ENCODE peak calls at places on chromosomes 13 and 19, in five cellular contexts. O, X, Q, I and Y are unnamed samples.

GRCh38 chr13:113598081-113598410 is 13.5 kb downstream of the TFDP1 start:
- DNase-seq in Q (no peak), O (no peak), I (peak), X (no peak), Y (no peak)

GRCh38 chr13:75836441-75836840 is 200.3 kb downstream of the LMO7 start:
- DNase-seq in Q (no peak), I (peak), O (no peak), X (no peak), Y (no peak)

GRCh38 chr13:44790289-44790688 is 199.0 kb downstream of the NUFIP1 start:
- DNase-seq in O (no peak), X (no peak), Q (no peak), I (no peak), Y (peak)

GRCh38 chr19:46967578-46968018 is 52.0 kb upstream of the NPAS1 start:
- DNase-seq in O (no peak), Q (no peak), I (peak), X (peak), Y (peak)

GRCh38 chr13:113661506-113661905 is 3.5 kb upstream of the ATP4B start:
- DNase-seq in Q (no peak), X (no peak), I (no peak), O (no peak), Y (no peak)

GRCh38 chr13:65921933-65922332 is 1308.2 kb downstream of the PCDH9 start:
- DNase-seq in I (no peak), X (no peak), O (no peak), Q (no peak), Y (no peak)

GRCh38 chr13:42048323-42048624 is 174 bp upstream of the DGKH start:
- DNase-seq in I (no peak), O (no peak), Q (no peak), X (no peak), Y (no peak)

GRCh38 chr19:39532233-39533002 is at the start of gene EID2B:
- DNase-seq in O (peak), X (peak), I (peak), Q (peak), Y (peak)

GRCh38 chr13:25301347-25302113 is at the start of gene NUP58:
- DNase-seq in I (peak), O (peak), X (peak), Q (peak), Y (peak)

GRCh38 chr19:8079988-8080387 is 27.4 kb downstream of the CCL25 start:
- DNase-seq in O (no peak), X (no peak), I (no peak), Q (no peak), Y (no peak)

GRCh38 chr19:47002106-47002766 is 17.4 kb upstream of the NPAS1 start:
- DNase-seq in Q (no peak), X (no peak), I (no peak), O (no peak), Y (peak)

GRCh38 chr19:31717316-31717715 is 368.1 kb upstream of the TSHZ3 start:
- DNase-seq in Q (no peak), X (no peak), O (no peak), I (no peak), Y (no peak)
- H3K4me3 ChIP-seq in Q (no peak), X (no peak), O (no peak), I (no peak), Y (no peak)

GRCh38 chr19:35373492-35373891 is 2.6 kb downstream of the GPR42 start:
- DNase-seq in O (no peak), X (no peak), I (peak), Q (no peak), Y (no peak)
- TF ChIP-seq CTCF in O (no peak), X (no peak), I (no peak), Q (no peak), Y (no peak)

GRCh38 chr19:11479470-11480080 is 1.3 kb downstream of the ELAVL3 start:
- DNase-seq in I (no peak), X (no peak), Q (no peak), O (no peak), Y (peak)
- H3K4me3 ChIP-seq in I (no peak), X (peak), Q (no peak), O (no peak), Y (no peak)

GRCh38 chr19:292951-293350 is 1.7 kb upstream of the PLPP2 start:
- DNase-seq in O (no peak), Q (no peak), I (peak), X (no peak), Y (no peak)

GRCh38 chr19:289651-290538 is 1.3 kb downstream of the PLPP2 start:
- DNase-seq in Q (no peak), I (peak), O (no peak), X (no peak), Y (peak)

GRCh38 chr19:290539-291521 is at the start of gene PLPP2:
- DNase-seq in I (peak), Q (no peak), O (no peak), X (no peak), Y (peak)

GRCh38 chr19:292281-292884 is 1.2 kb upstream of the PLPP2 start:
- DNase-seq in O (no peak), Q (no peak), I (peak), X (no peak), Y (no peak)

DNA sequence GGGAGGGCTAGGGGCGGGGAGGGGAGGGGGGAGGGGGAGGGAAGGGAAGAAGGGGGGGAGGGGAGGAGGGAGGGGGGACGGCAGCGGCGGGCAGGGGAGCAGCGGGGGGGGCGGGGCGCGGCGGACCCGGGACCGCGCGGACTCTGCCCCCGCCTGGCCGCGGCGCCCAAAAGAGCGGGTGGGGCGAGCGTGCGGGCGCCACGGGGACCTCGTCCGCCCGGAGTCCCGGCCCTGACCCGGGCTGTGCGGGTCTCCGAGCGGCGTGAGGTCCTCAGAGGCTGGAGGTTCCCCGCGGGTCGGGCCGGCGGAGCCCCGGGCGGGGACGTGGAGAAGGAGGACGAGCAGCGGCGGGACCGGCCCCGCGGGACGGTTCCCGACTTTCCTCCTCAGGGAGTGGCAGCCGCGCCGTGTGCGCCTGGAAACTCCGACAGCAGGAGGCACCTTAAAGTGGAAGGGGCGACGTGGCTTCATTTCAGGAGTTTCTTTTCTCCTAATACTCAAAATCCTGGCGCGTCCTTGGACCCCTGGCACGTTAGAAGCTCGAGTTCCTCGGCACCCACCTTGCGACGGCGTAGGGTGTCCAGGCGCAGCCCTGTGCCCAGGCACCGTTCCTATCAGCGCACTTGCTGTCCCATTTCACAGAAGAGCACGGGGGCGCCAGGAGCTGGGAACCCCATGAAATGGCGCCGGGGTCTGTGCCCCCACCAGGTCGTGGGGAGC is 518 bp upstream of the PLPP2 start:
- DNase-seq in I (peak), X (no peak), Q (no peak), O (no peak), Y (peak)
- TF ChIP-seq CTCF in I (no peak), X (no peak), Q (no peak), O (no peak), Y (no peak)

DNA sequence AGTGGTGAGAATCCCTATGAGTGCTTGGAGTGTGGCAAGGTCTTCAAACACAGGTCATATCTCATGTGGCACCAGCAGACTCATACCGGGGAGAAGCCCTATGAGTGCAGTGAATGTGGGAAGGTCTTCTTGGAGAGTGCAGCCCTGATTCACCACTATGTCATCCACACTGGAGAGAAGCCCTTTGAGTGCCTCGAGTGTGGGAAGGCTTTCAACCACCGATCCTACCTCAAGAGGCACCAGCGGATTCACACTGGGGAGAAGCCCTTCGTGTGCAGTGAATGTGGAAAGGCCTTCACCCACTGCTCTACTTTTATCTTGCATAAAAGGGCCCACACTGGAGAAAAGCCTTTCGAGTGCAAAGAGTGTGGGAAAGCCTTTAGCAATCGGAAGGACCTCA is 18.7 kb upstream of the AURKC start:
- DNase-seq in I (no peak), X (no peak), O (no peak), Q (no peak), Y (peak)
- H3K4me3 ChIP-seq in I (no peak), X (no peak), O (no peak), Q (no peak), Y (no peak)

GRCh38 chr19:58572818-58573657 is at the start of gene MZF1:
- DNase-seq in Q (peak), X (peak), I (peak), O (peak), Y (peak)
- TF ChIP-seq CTCF in Q (peak), X (no peak), I (peak), O (peak), Y (peak)

DNA sequence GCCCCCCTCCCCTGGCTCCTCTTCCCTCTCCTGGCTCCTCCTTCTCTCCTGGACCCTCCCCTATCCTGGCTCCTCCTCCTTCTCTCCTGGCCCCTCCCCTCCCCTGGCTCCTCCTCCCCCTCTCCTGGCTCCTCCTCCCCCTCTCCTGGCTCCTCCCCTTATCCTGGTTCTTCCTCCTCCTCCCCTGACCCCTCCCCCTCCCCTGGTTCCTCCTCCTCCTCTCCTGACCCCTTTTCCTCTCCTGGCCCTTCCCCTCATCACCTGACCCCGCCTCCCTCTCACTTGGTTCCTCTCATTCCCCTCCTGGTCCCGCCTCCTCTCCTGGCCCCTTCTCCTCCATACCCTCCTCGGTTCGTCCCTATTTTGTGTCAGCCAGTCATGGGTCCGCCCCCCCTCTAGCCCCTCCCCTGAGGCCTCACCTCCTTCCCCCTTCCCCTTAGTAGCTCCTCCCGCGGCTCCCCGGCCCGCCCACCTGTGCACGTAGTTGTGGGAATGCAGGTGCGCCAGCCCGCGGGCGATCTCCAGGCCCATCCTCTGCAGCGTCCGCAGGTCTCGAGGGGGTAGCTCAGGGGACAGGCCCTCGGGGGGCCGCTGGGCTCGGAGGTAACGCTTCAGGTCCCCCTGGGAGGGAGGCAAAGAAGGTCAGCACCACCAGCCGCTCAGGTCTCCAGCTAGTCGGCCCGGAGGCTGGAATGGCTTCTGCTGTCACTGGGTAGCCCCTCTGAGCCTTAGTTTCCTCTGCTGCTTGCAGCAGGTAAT is 9.5 kb downstream of the LMTK3 start:
- DNase-seq in O (no peak), X (no peak), I (peak), Q (peak), Y (peak)
- H3K4me3 ChIP-seq in O (no peak), X (no peak), I (peak), Q (no peak), Y (peak)

GRCh38 chr13:100491164-100491847 is 97.3 kb downstream of the GGACT start:
- DNase-seq in I (no peak), O (no peak), X (peak), Q (peak), Y (no peak)
- TF ChIP-seq CTCF in I (no peak), O (peak), X (no peak), Q (peak), Y (no peak)